ENCODE peak calls at places on chromosome 14, in six cellular contexts. G is NB4, Y is WTC11, W is GM13977, X is astrocyte of the cerebellum, H is cardiac muscle cell. R is an unnamed sample.

GRCh38 chr14:40981247-40981646 is 625.4 kb upstream of the LRFN5 start:
- DNase-seq in W (no peak), Y (no peak), H (no peak), G (no peak), X (no peak), R (no peak)

GRCh38 chr14:69827560-69827959 is 30.5 kb upstream of the SLC10A1 start:
- DNase-seq in H (no peak), W (no peak), G (no peak), X (no peak), Y (no peak), R (no peak)

GRCh38 chr14:42715316-42715715 is 1108.6 kb downstream of the LRFN5 start:
- DNase-seq in X (no peak), H (no peak), Y (no peak), G (no peak), W (no peak), R (no peak)

GRCh38 chr14:54696998-54697397 is 130.1 kb downstream of the SAMD4A start:
- DNase-seq in H (no peak), G (no peak), Y (no peak), W (no peak), X (no peak), R (no peak)

GRCh38 chr14:23095196-23096108 is at the start of gene C14orf119:
- DNase-seq in G (peak; percentile 99), X (peak; percentile 99), Y (peak; percentile 100), H (peak; percentile 100), W (peak; percentile 99), R (peak; percentile 100)

GRCh38 chr14:99576304-99576703 is 27.7 kb downstream of the CCDC85C start:
- DNase-seq in H (peak; percentile 36), W (no peak), Y (no peak), G (no peak), X (no peak), R (no peak)

GRCh38 chr14:76456200-76456599 is 80.3 kb downstream of the ESRRB start:
- DNase-seq in Y (peak; percentile 65), H (peak; percentile 67), W (peak; percentile 72), G (peak; percentile 49), X (peak; percentile 1), R (peak; percentile 65)

GRCh38 chr14:100893228-100893601 is 10.3 kb downstream of the RTL1 start:
- DNase-seq in X (no peak), G (no peak), H (no peak), W (no peak), Y (no peak), R (no peak)

GRCh38 chr14:105100931-105101330 is 35.7 kb upstream of the GPR132 start:
- DNase-seq in H (no peak), G (no peak), W (no peak), Y (no peak), X (no peak), R (no peak)

GRCh38 chr14:80428171-80428570 is 216.9 kb upstream of the DIO2 start:
- DNase-seq in G (no peak), Y (no peak), X (peak; percentile 11), W (no peak), H (no peak), R (no peak)

GRCh38 chr14:70257526-70257925 is 68.8 kb upstream of the SLC8A3 start:
- DNase-seq in H (no peak), G (peak; percentile 33), Y (peak; percentile 75), W (peak; percentile 40), X (no peak), R (no peak)

GRCh38 chr14:94485944-94486841 is 10.2 kb upstream of the SERPINA9 start:
- DNase-seq in G (peak; percentile 29), X (peak; percentile 16), H (peak; percentile 70), Y (peak; percentile 83), W (peak; percentile 75), R (peak; percentile 84)

GRCh38 chr14:90796319-90796718 is 19.9 kb downstream of the TTC7B start:
- DNase-seq in W (no peak), G (peak; percentile 73), X (no peak), H (no peak), Y (no peak), R (no peak)

GRCh38 chr14:50045837-50046236 is 70.5 kb downstream of the VCPKMT start:
- DNase-seq in H (no peak), X (no peak), Y (no peak), G (no peak), W (no peak), R (no peak)

GRCh38 chr14:100386121-100386520 is 63.0 kb downstream of the SLC25A47 start:
- DNase-seq in X (no peak), H (no peak), G (no peak), Y (no peak), W (no peak), R (no peak)

GRCh38 chr14:53893374-53893773 is 63.3 kb downstream of the BMP4 start:
- DNase-seq in H (no peak), G (no peak), X (no peak), W (no peak), Y (no peak), R (no peak)

GRCh38 chr14:76812093-76812421 is 625 bp downstream of the ANGEL1 start:
- DNase-seq in G (no peak), Y (no peak), H (no peak), X (no peak), W (peak; percentile 48), R (no peak)

GRCh38 chr14:25622752-25623151 is 572.8 kb upstream of the STXBP6 start:
- DNase-seq in H (no peak), X (no peak), W (no peak), G (no peak), Y (no peak), R (no peak)

GRCh38 chr14:49995162-49995561 is 102.3 kb downstream of the ARF6 start:
- DNase-seq in Y (no peak), H (no peak), X (no peak), W (no peak), G (no peak), R (no peak)

GRCh38 chr14:36856095-36856878 is 194.6 kb downstream of the PAX9 start:
- DNase-seq in G (no peak), X (no peak), W (no peak), Y (no peak), H (no peak), R (no peak)

GRCh38 chr14:69615471-69616407 is 4.3 kb downstream of the SUSD6 start:
- DNase-seq in H (no peak), X (peak; percentile 71), G (peak; percentile 66), Y (no peak), W (peak; percentile 64), R (no peak)

GRCh38 chr14:78725086-78725485 is 554.9 kb downstream of the NRXN3 start:
- DNase-seq in Y (no peak), W (no peak), X (no peak), G (no peak), H (no peak), R (no peak)

GRCh38 chr14:72104011-72104613 is 171.9 kb downstream of the RGS6 start:
- DNase-seq in W (peak; percentile 21), G (peak; percentile 33), Y (peak; percentile 78), X (no peak), H (peak; percentile 31), R (peak; percentile 58)

GRCh38 chr14:70671652-70672327 is 30.1 kb downstream of the TTC9 start:
- DNase-seq in H (no peak), X (no peak), Y (no peak), W (no peak), G (no peak), R (no peak)

GRCh38 chr14:69657961-69658360 is 46.6 kb downstream of the SUSD6 start:
- DNase-seq in W (no peak), H (peak; percentile 34), G (no peak), Y (peak; percentile 22), X (no peak), R (peak; percentile 17)

GRCh38 chr14:64554551-64554950 is 4.8 kb downstream of the PPP1R36 start:
- DNase-seq in Y (no peak), X (no peak), W (no peak), G (no peak), H (no peak), R (no peak)

GRCh38 chr14:26200675-26201074 is 397.2 kb downstream of the NOVA1 start:
- DNase-seq in H (no peak), Y (no peak), W (no peak), X (no peak), G (no peak), R (no peak)

GRCh38 chr14:103828315-103828967 is 18.9 kb downstream of the PPP1R13B start:
- DNase-seq in X (no peak), H (no peak), Y (no peak), W (no peak), G (no peak), R (no peak)

GRCh38 chr14:99818503-99819036 is 25.4 kb downstream of the EML1 start:
- DNase-seq in G (no peak), X (no peak), W (no peak), H (no peak), Y (no peak), R (no peak)

GRCh38 chr14:94051115-94051514 is 25.0 kb downstream of the OTUB2 start:
- DNase-seq in H (peak; percentile 65), Y (peak; percentile 50), G (no peak), X (peak; percentile 64), W (no peak), R (no peak)

GRCh38 chr14:52348279-52348678 is 34.2 kb downstream of the PTGER2 start:
- DNase-seq in Y (no peak), G (no peak), H (no peak), X (no peak), W (no peak), R (no peak)

GRCh38 chr14:32254952-32255679 is 52.0 kb upstream of the RNU6-8 start:
- DNase-seq in G (peak; percentile 56), W (peak; percentile 36), H (peak; percentile 82), Y (peak; percentile 68), X (peak; percentile 67), R (peak; percentile 60)
- TF ChIP-seq CTCF in G (peak; percentile 64), W (peak; percentile 73), H (peak; percentile 79), Y (peak; percentile 49), X (peak; percentile 82), R (peak; percentile 70)

GRCh38 chr14:68523994-68524725 is 268.7 kb downstream of the ZFP36L1 start:
- DNase-seq in H (no peak), X (no peak), Y (no peak), G (no peak), W (no peak), R (no peak)
- TF ChIP-seq CTCF in H (peak; percentile 37), X (no peak), Y (no peak), G (no peak), W (no peak), R (no peak)

GRCh38 chr14:51093371-51094281 is 1.3 kb downstream of the TRIM9 start:
- DNase-seq in Y (peak; percentile 66), W (peak; percentile 68), H (peak; percentile 51), X (no peak), G (no peak), R (peak; percentile 57)
- TF ChIP-seq CTCF in Y (no peak), W (peak; percentile 37), H (peak; percentile 38), X (peak; percentile 52), G (no peak), R (peak; percentile 36)

GRCh38 chr14:102565959-102566358 is 26.5 kb upstream of the RCOR1 start:
- DNase-seq in W (no peak), H (no peak), Y (no peak), X (no peak), G (no peak), R (no peak)
- TF ChIP-seq CTCF in W (no peak), H (no peak), Y (no peak), X (no peak), G (no peak), R (no peak)